ENCODE peak calls at places on chromosomes 12 and 14, in four cellular contexts. M, O, T and Q are unnamed samples.

GRCh38 chr14:54209501-54210231 is 187.1 kb upstream of the CDKN3 start:
- DNase-seq in M (no peak), T (peak), O (no peak), Q (no peak)

GRCh38 chr12:56614627-56615026 is 15.5 kb downstream of the BAZ2A start:
- DNase-seq in M (no peak), O (no peak), T (no peak), Q (no peak)

GRCh38 chr12:122116707-122117535 is 38.4 kb downstream of the MLXIP start:
- DNase-seq in T (no peak), O (no peak), M (no peak), Q (no peak)

GRCh38 chr12:117402363-117402762 is 40.9 kb upstream of the NOS1 start:
- DNase-seq in T (no peak), O (no peak), M (no peak), Q (no peak)

GRCh38 chr14:54599932-54600331 is 33.0 kb downstream of the SAMD4A start:
- DNase-seq in O (no peak), M (no peak), T (peak), Q (no peak)

GRCh38 chr14:101854366-101854765 is 92.9 kb downstream of the PPP2R5C start:
- DNase-seq in M (no peak), T (no peak), O (no peak), Q (no peak)

GRCh38 chr12:113007166-113007565 is 28.8 kb downstream of the OAS2 start:
- DNase-seq in M (no peak), T (peak), O (no peak), Q (no peak)

GRCh38 chr14:104694991-104695659 is 5.7 kb downstream of the INF2 start:
- DNase-seq in O (no peak), T (peak), M (no peak), Q (no peak)

GRCh38 chr12:55930771-55931316 is at the start of gene DGKA:
- DNase-seq in T (peak), M (peak), O (peak), Q (peak)

GRCh38 chr12:130401703-130402102 is 64.0 kb downstream of the PIWIL1 start:
- DNase-seq in O (no peak), T (no peak), M (no peak), Q (no peak)

GRCh38 chr12:46629331-46630229 is 196.2 kb downstream of the SLC38A4 start:
- DNase-seq in O (no peak), T (no peak), M (no peak), Q (no peak)